ENCODE peak calls at places on chromosome 16, in seven cellular contexts. Q is HEK293T; V is CD8-positive, alpha-beta memory T cell; Z is thoracic aorta; C is posterior cingulate gyrus; P is A549; Y is adrenal gland. M is an unnamed sample.

GRCh38 chr16:2831203-2831602 is 1.1 kb downstream of the ZG16B start:
- DNase-seq in Q (no peak), P (no peak), Z (no peak), Y (no peak), C (no peak), V (no peak), M (no peak)

GRCh38 chr16:67206838-67207115 is 7.8 kb downstream of the ELMO3 start:
- DNase-seq in P (no peak), Y (no peak), Q (no peak), V (no peak), Z (no peak), C (no peak), M (no peak)

GRCh38 chr16:82580293-82580900 is 46.4 kb upstream of the CDH13 start:
- DNase-seq in C (no peak), P (peak), Z (no peak), Y (no peak), V (no peak), Q (no peak), M (no peak)

GRCh38 chr16:89711601-89712475 is 8.9 kb downstream of the VPS9D1 start:
- DNase-seq in P (peak), V (peak), Q (peak), C (no peak), Y (no peak), Z (no peak), M (no peak)

GRCh38 chr16:71635632-71636031 is 9.6 kb downstream of the MARVELD3 start:
- DNase-seq in P (no peak), C (no peak), Z (no peak), V (no peak), Q (no peak), Y (no peak), M (no peak)

GRCh38 chr16:15966420-15967222 is 17.2 kb downstream of the ABCC1 start:
- DNase-seq in Y (no peak), V (peak), Z (no peak), P (peak), Q (no peak), C (no peak), M (peak)

GRCh38 chr16:4487955-4488481 is 11.8 kb downstream of the HMOX2 start:
- DNase-seq in C (no peak), V (no peak), P (no peak), Q (no peak), Z (no peak), Y (no peak), M (peak)

GRCh38 chr16:88533381-88533831 is 36.8 kb upstream of the ZC3H18 start:
- DNase-seq in Y (no peak), Q (no peak), Z (no peak), P (no peak), C (no peak), V (peak), M (no peak)

GRCh38 chr16:8962393-8963009 is 1.2 kb downstream of the USP7 start:
- DNase-seq in Q (no peak), Z (no peak), C (no peak), V (peak), P (no peak), Y (no peak), M (no peak)

GRCh38 chr16:9761870-9762269 is 420.4 kb downstream of the GRIN2A start:
- DNase-seq in C (no peak), P (no peak), V (no peak), Q (no peak), Y (no peak), Z (no peak), M (no peak)

GRCh38 chr16:22306788-22307187 is 9.6 kb downstream of the POLR3E start:
- DNase-seq in Q (no peak), Z (no peak), V (no peak), P (no peak), C (no peak), Y (no peak), M (no peak)

GRCh38 chr16:50837324-50837723 is 95.4 kb downstream of the CYLD start:
- DNase-seq in Z (no peak), V (no peak), P (no peak), Y (no peak), Q (no peak), C (no peak), M (no peak)

GRCh38 chr16:84308120-84308519 is 13.4 kb downstream of the WFDC1 start:
- DNase-seq in C (no peak), Z (no peak), Q (peak), P (peak), V (no peak), Y (no peak), M (no peak)

GRCh38 chr16:87417511-87417910 is 25.4 kb downstream of the MAP1LC3B start:
- DNase-seq in Z (no peak), Y (peak), Q (no peak), V (no peak), P (no peak), C (no peak), M (no peak)

GRCh38 chr16:55539049-55539448 is 27.4 kb upstream of the CAPNS2 start:
- DNase-seq in P (no peak), C (no peak), Z (no peak), Y (no peak), V (no peak), Q (no peak), M (no peak)

GRCh38 chr16:61595605-61596004 is 440.6 kb downstream of the CDH8 start:
- DNase-seq in Q (no peak), V (no peak), C (no peak), P (no peak), Y (no peak), Z (no peak), M (no peak)

GRCh38 chr16:3256146-3256875 is at the start of gene MEFV:
- DNase-seq in C (no peak), Q (no peak), P (no peak), Y (peak), V (no peak), Z (no peak), M (peak)

GRCh38 chr16:67951485-67951884 is 7.6 kb upstream of the LCAT start:
- DNase-seq in Y (peak), C (peak), V (no peak), P (no peak), Z (no peak), Q (no peak), M (no peak)

GRCh38 chr16:47037396-47037745 is 63.9 kb upstream of the DNAJA2 start:
- DNase-seq in C (no peak), Q (peak), P (peak), V (no peak), Y (peak), Z (no peak), M (no peak)

GRCh38 chr16:3317315-3317999 is 12.2 kb downstream of the ZNF75A start:
- DNase-seq in Z (no peak), Y (no peak), P (no peak), Q (no peak), C (no peak), V (no peak), M (no peak)

GRCh38 chr16:4624827-4625616 is 396 bp downstream of the MGRN1 start:
- DNase-seq in Q (peak), Z (peak), V (peak), Y (peak), C (peak), P (no peak), M (peak)

GRCh38 chr16:6096931-6097665 is 999.5 kb upstream of the EEF2KMT start:
- DNase-seq in P (no peak), C (no peak), Y (no peak), Z (no peak), Q (no peak), V (no peak), M (no peak)

GRCh38 chr16:23318639-23319038 is 16.5 kb downstream of the SCNN1B start:
- DNase-seq in C (no peak), Q (no peak), Z (no peak), P (no peak), V (no peak), Y (no peak), M (no peak)

GRCh38 chr16:89431158-89431584 is 59.2 kb downstream of the ANKRD11 start:
- DNase-seq in P (peak), C (no peak), Q (no peak), Z (no peak), V (no peak), Y (no peak), M (no peak)

GRCh38 chr16:4313563-4314531 is 2.0 kb upstream of the GLIS2 start:
- DNase-seq in C (no peak), V (no peak), Y (peak), Q (peak), P (peak), Z (no peak), M (no peak)

GRCh38 chr16:86661715-86662114 is 83.4 kb downstream of the FOXL1 start:
- DNase-seq in Y (no peak), V (no peak), C (no peak), Q (no peak), P (no peak), Z (no peak), M (no peak)

GRCh38 chr16:82629441-82630027 is 2.8 kb downstream of the CDH13 start:
- DNase-seq in C (no peak), P (no peak), Z (no peak), Y (no peak), Q (no peak), V (no peak), M (no peak)

GRCh38 chr16:84518804-84519341 is 14.4 kb upstream of the MEAK7 start:
- DNase-seq in C (no peak), Y (no peak), P (no peak), V (peak), Z (no peak), Q (no peak), M (no peak)

GRCh38 chr16:73418746-73419145 is 370.8 kb upstream of the ZFHX3 start:
- DNase-seq in Q (no peak), Y (no peak), Z (no peak), C (no peak), V (no peak), P (no peak), M (no peak)

GRCh38 chr16:56145369-56145768 is 45.9 kb upstream of the GNAO1 start:
- DNase-seq in C (no peak), Q (no peak), V (no peak), Z (no peak), Y (no peak), P (no peak), M (no peak)

GRCh38 chr16:85969159-85969558 is 70.2 kb downstream of the IRF8 start:
- DNase-seq in Z (no peak), P (no peak), Y (no peak), Q (no peak), V (no peak), C (no peak), M (peak)

GRCh38 chr16:24701521-24701951 is 27.9 kb upstream of the TNRC6A start:
- DNase-seq in Z (no peak), V (no peak), Y (peak), Q (no peak), C (no peak), P (no peak), M (peak)

GRCh38 chr16:56866955-56867830 is 2.2 kb downstream of the SLC12A3 start:
- DNase-seq in P (peak), Q (peak), V (no peak), C (no peak), Z (no peak), Y (peak), M (no peak)

GRCh38 chr16:66469932-66470546 is 42.9 kb downstream of the BEAN1 start:
- DNase-seq in C (no peak), V (no peak), Q (no peak), Y (no peak), P (no peak), Z (no peak), M (no peak)

GRCh38 chr16:1152123-1152638 is 725 bp upstream of the CACNA1H start:
- DNase-seq in Q (peak), V (peak), Y (no peak), C (no peak), Z (no peak), P (peak), M (no peak)

GRCh38 chr16:81366316-81366932 is 51.7 kb downstream of the GAN start:
- DNase-seq in Y (no peak), Q (peak), C (no peak), Z (no peak), V (no peak), P (peak), M (peak)

GRCh38 chr16:83615131-83615530 is 192.6 kb upstream of the HSBP1 start:
- DNase-seq in Q (no peak), Y (no peak), V (no peak), Z (no peak), P (no peak), C (no peak), M (no peak)

GRCh38 chr16:47018223-47018891 is 44.9 kb upstream of the DNAJA2 start:
- DNase-seq in V (peak), C (no peak), Y (peak), Z (no peak), Q (peak), P (peak), M (no peak)

M was measured in NCI-H226.